ENCODE peak calls at places on chromosomes 11 and 22, in eight cellular contexts. F is uterus, M is heart left ventricle, V is HCT116, P is sigmoid colon, C is ovary, L is A549, H is K562. W is an unnamed sample.

GRCh38 chr11:57643802-57644201 is 5.9 kb downstream of the YPEL4 start:
- DNase-seq in F (no peak), M (no peak), V (no peak), P (no peak), C (no peak), L (no peak), H (no peak), W (no peak)

GRCh38 chr11:10625281-10625981 is 57.0 kb upstream of the LYVE1 start:
- DNase-seq in F (no peak), M (no peak), V (no peak), P (peak; percentile 68), C (no peak), L (no peak), H (no peak), W (no peak)

GRCh38 chr11:46003647-46004046 is 81.2 kb downstream of the LARGE2 start:
- DNase-seq in F (no peak), M (no peak), V (no peak), P (no peak), C (no peak), L (no peak), H (no peak), W (no peak)

GRCh38 chr11:124988063-124988462 is 34.1 kb downstream of the CCDC15 start:
- DNase-seq in F (no peak), M (no peak), V (no peak), P (no peak), C (no peak), L (no peak), H (no peak), W (no peak)

GRCh38 chr22:31075961-31076360 is 5.2 kb upstream of the SMTN start:
- DNase-seq in F (peak; percentile 95), M (peak; percentile 91), V (no peak), P (peak; percentile 93), C (peak; percentile 86), L (no peak), H (no peak), W (peak; percentile 56)

GRCh38 chr22:27880778-27881394 is 38.2 kb downstream of the PITPNB start:
- DNase-seq in F (peak; percentile 72), M (no peak), V (peak; percentile 47), P (no peak), C (peak; percentile 70), L (peak; percentile 17), H (peak; percentile 17), W (peak; percentile 58)

GRCh38 chr22:33722817-33723216 is 197.5 kb downstream of the LARGE1 start:
- DNase-seq in F (no peak), M (no peak), V (no peak), P (no peak), C (no peak), L (no peak), H (no peak), W (no peak)

GRCh38 chr11:8291421-8292350 is 28.0 kb upstream of the LMO1 start:
- DNase-seq in F (no peak), M (no peak), V (no peak), P (peak; percentile 52), C (no peak), L (no peak), H (no peak), W (no peak)

GRCh38 chr11:84339796-84340195 is 1053.6 kb upstream of the CCDC90B start:
- DNase-seq in F (no peak), M (no peak), V (no peak), P (no peak), C (no peak), L (no peak), H (no peak), W (no peak)

GRCh38 chr22:46956498-46957215 is 194.2 kb downstream of the TBC1D22A start:
- DNase-seq in F (no peak), M (no peak), V (no peak), P (peak; percentile 47), C (no peak), L (no peak), H (no peak), W (no peak)

GRCh38 chr11:74592441-74593362 is at the start of gene POLD3:
- DNase-seq in F (peak; percentile 91), M (peak; percentile 95), V (peak; percentile 79), P (peak; percentile 95), C (peak; percentile 93), L (peak; percentile 80), H (peak; percentile 90), W (peak; percentile 94)

GRCh38 chr11:36010010-36010740 is 66.3 kb downstream of the LDLRAD3 start:
- DNase-seq in F (no peak), M (no peak), V (no peak), P (no peak), C (no peak), L (no peak), H (no peak), W (no peak)

GRCh38 chr11:44257338-44258189 is 52.4 kb downstream of the ALX4 start:
- DNase-seq in F (no peak), M (no peak), V (no peak), P (no peak), C (no peak), L (no peak), H (no peak), W (no peak)

GRCh38 chr11:44258839-44259420 is 51.0 kb downstream of the ALX4 start:
- DNase-seq in F (no peak), M (no peak), V (no peak), P (no peak), C (no peak), L (no peak), H (no peak), W (no peak)

GRCh38 chr11:44256673-44257291 is 53.2 kb downstream of the ALX4 start:
- DNase-seq in F (no peak), M (no peak), V (no peak), P (no peak), C (no peak), L (no peak), H (no peak), W (no peak)

GRCh38 chr11:44260081-44260480 is 49.9 kb downstream of the ALX4 start:
- DNase-seq in F (no peak), M (no peak), V (no peak), P (no peak), C (no peak), L (no peak), H (no peak), W (no peak)

DNA sequence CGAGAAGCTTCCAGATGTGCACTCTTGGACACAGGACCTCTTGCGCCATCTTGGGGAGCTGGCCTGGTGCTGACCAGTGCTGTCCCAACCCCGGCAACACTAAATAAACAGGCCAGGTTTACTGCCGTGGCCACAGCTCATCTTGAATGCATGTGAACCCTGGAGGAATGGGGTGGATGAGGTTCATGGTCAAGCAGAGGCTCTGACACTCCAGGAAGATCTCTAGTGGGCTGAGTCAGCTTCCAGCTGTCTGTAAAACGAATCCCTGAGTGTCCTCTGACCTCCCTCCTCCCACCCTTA is 51.8 kb downstream of the ALX4 start:
- DNase-seq in F (no peak), M (no peak), V (no peak), P (no peak), C (no peak), L (no peak), H (no peak), W (no peak)
- TF ChIP-seq CTCF in F (no peak), M (no peak), V (no peak), P (no peak), C (no peak), L (no peak), H (peak; percentile 23), W (no peak)

GRCh38 chr11:73308963-73309960 is 1.2 kb downstream of the ARHGEF17 start:
- DNase-seq in F (peak; percentile 90), M (peak; percentile 93), V (peak; percentile 55), P (peak; percentile 98), C (peak; percentile 86), L (peak; percentile 84), H (peak; percentile 36), W (peak; percentile 84)
- TF ChIP-seq POLR2A in F (peak; percentile 74), M (peak; percentile 77), V (no peak), P (peak; percentile 58), C (peak; percentile 63), L (no peak), H (no peak), W (peak; percentile 76)

GRCh38 chr11:114623720-114624119 is 28.1 kb upstream of the NXPE4 start:
- DNase-seq in F (no peak), M (no peak), V (no peak), P (no peak), C (no peak), L (no peak), H (no peak), W (no peak)

GRCh38 chr11:114624455-114625207 is 29.0 kb upstream of the NXPE4 start:
- DNase-seq in F (no peak), M (no peak), V (no peak), P (no peak), C (no peak), L (no peak), H (no peak), W (no peak)

GRCh38 chr11:114622858-114623257 is 27.3 kb upstream of the NXPE4 start:
- DNase-seq in F (no peak), M (no peak), V (no peak), P (no peak), C (no peak), L (no peak), H (no peak), W (no peak)

GRCh38 chr11:114621950-114622809 is 26.6 kb upstream of the NXPE4 start:
- DNase-seq in F (no peak), M (no peak), V (no peak), P (no peak), C (no peak), L (no peak), H (no peak), W (no peak)

DNA sequence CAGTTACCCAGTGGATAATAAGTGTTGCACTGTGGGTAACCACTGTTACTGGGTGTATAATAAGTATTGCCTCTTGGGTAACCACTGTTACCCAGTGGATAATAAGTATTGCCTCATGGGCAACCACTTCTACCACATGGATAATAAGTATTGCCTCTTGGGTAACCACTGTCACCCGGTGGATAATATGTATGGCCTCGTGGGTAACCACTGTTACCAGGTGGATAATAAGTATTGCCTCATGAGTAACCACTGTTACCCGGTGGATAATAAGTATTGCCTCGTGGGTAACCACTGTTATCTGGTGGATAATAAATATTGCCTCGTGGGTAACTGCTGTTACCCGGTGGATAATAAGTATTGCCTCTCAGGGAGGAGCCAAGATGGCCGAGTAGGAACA is 29.7 kb upstream of the NXPE4 start:
- DNase-seq in F (no peak), M (no peak), V (no peak), P (no peak), C (no peak), L (no peak), H (no peak), W (no peak)
- H3K9me3 ChIP-seq in F (no peaks in the 10 kb centered on the region), M (no peaks in the 10 kb centered on the region), V (peaks cover 4% of the 10 kb centered on the region), P (no peaks in the 10 kb centered on the region), C (no peaks in the 10 kb centered on the region), L (no peaks in the 10 kb centered on the region), H (no peaks in the 10 kb centered on the region), W (no peaks in the 10 kb centered on the region)

GRCh38 chr11:83088965-83089364 is 17.3 kb upstream of the RAB30 start:
- DNase-seq in F (no peak), M (no peak), V (no peak), P (no peak), C (no peak), L (no peak), H (peak; percentile 19), W (no peak)

GRCh38 chr11:83092488-83093384 is 21.0 kb upstream of the RAB30 start:
- DNase-seq in F (peak; percentile 74), M (no peak), V (peak; percentile 51), P (no peak), C (no peak), L (peak; percentile 50), H (no peak), W (peak; percentile 83)

DNA sequence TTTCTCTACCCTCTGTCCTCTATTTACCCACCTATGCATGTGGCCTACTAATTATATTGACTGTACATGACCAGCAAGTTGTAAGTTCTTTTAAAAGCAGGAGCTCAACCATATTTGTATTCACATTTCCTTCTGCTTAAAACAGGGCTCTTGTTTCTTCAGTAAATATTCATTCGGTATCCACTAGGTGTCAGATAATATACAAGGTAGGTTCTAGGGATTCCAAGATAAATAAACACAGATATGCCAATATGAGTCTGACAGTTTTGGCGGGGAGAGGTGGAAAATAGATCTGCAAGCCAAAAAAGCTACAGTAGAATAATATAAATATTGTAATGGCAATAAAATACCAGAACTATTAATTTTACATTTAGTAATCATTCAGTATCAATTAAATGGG is 15.3 kb upstream of the RAB30 start:
- DNase-seq in F (no peak), M (no peak), V (no peak), P (no peak), C (no peak), L (no peak), H (no peak), W (peak; percentile 22)
- TF ChIP-seq CTCF in F (peak; percentile 13), M (no peak), V (peak; percentile 35), P (no peak), C (no peak), L (peak; percentile 51), H (peak; percentile 13), W (peak; percentile 59)

W was measured in body of pancreas.